ENCODE peak calls at places on chromosomes 7 and 10, in ten cellular contexts. I, F, X, E, M, B, O, C, Q and A are unnamed samples.

GRCh38 chr7:107321611-107322010 is 148.2 kb upstream of the GPR22 start:
- DNase-seq in I (no peak), F (no peak), X (no peak), E (no peak), M (no peak), B (no peak), O (no peak), C (no peak), Q (no peak), A (no peak)

GRCh38 chr10:125742465-125742864 is 23.0 kb downstream of the EDRF1 start:
- DNase-seq in I (no peak), F (no peak), X (no peak), E (no peak), M (no peak), B (peak), O (no peak), C (no peak), Q (no peak), A (no peak)

GRCh38 chr7:155277385-155277994 is 20.2 kb upstream of the INSIG1 start:
- DNase-seq in I (peak), F (no peak), X (no peak), E (no peak), M (no peak), B (no peak), O (no peak), C (no peak), Q (no peak), A (no peak)

GRCh38 chr7:93921607-93922446 is at the start of gene GNG11:
- DNase-seq in I (peak), F (peak), X (peak), E (peak), M (peak), B (peak), O (no peak), C (peak), Q (peak), A (peak)

GRCh38 chr7:131721660-131722059 is 165.2 kb upstream of the PODXL start:
- DNase-seq in I (no peak), F (no peak), X (no peak), E (no peak), M (no peak), B (no peak), O (no peak), C (no peak), Q (no peak), A (no peak)

GRCh38 chr10:101538481-101538880 is 49.6 kb downstream of the POLL start:
- DNase-seq in I (no peak), F (no peak), X (no peak), E (no peak), M (no peak), B (no peak), O (no peak), C (no peak), Q (no peak), A (no peak)

GRCh38 chr7:146366938-146367337 is 250.3 kb downstream of the CNTNAP2 start:
- DNase-seq in I (no peak), F (no peak), X (no peak), E (peak), M (no peak), B (peak), O (no peak), C (no peak), Q (no peak), A (no peak)

GRCh38 chr10:124535731-124536495 is 74.3 kb downstream of the LHPP start:
- DNase-seq in I (no peak), F (no peak), X (peak), E (no peak), M (no peak), B (no peak), O (no peak), C (no peak), Q (no peak), A (no peak)

GRCh38 chr10:21336476-21337170 is 188.9 kb downstream of the SKIDA1 start:
- DNase-seq in I (peak), F (no peak), X (no peak), E (peak), M (peak), B (peak), O (no peak), C (no peak), Q (peak), A (no peak)

GRCh38 chr7:141975806-141976523 is 2.4 kb upstream of the TAS2R38 start:
- DNase-seq in I (peak), F (peak), X (peak), E (peak), M (peak), B (peak), O (peak), C (peak), Q (peak), A (peak)